ENCODE peak calls at places on chromosomes 11 and 22, in eight cellular contexts. O is hypothalamus; P is stimulated activated CD8-positive, alpha-beta memory T cell treated with anti-CD3 and anti-CD28 coated beads, Interleukin-4, amount 100 ng/mL, for 1 hour; V is MV-4-11; T is amygdala; U is amniotic stem cell; M is non-pigmented ciliary epithelial cell; Z is GM04503. J is an unnamed sample.

GRCh38 chr11:40029406-40029805 is 1430.0 kb downstream of the LRRC4C start:
- DNase-seq in O (no peak), M (no peak), P (no peak), Z (no peak), U (no peak), T (no peak), V (no peak), J (peak)

GRCh38 chr11:27735281-27735680 is 35.0 kb upstream of the BDNF start:
- DNase-seq in U (no peak), Z (no peak), M (no peak), P (no peak), V (no peak), O (no peak), T (no peak), J (no peak)

GRCh38 chr11:16773981-16774710 is 35.7 kb downstream of the C11orf58 start:
- DNase-seq in U (no peak), M (no peak), O (no peak), P (no peak), V (no peak), T (no peak), Z (no peak), J (no peak)

GRCh38 chr22:20957118-20957690 is 9.9 kb upstream of the AIFM3 start:
- DNase-seq in P (no peak), M (no peak), O (no peak), Z (no peak), V (no peak), U (no peak), T (no peak), J (peak)

GRCh38 chr11:11078344-11078743 is 220.5 kb upstream of the ZBED5 start:
- DNase-seq in Z (no peak), M (no peak), P (no peak), T (no peak), O (no peak), U (no peak), V (no peak), J (peak)

GRCh38 chr22:35777335-35777975 is 59.8 kb downstream of the APOL5 start:
- DNase-seq in T (no peak), P (no peak), U (no peak), M (peak), O (no peak), V (no peak), Z (no peak), J (peak)

GRCh38 chr11:60528934-60529333 is 13.7 kb downstream of the MS4A13 start:
- DNase-seq in T (no peak), P (no peak), V (peak), Z (no peak), U (no peak), M (no peak), O (no peak), J (no peak)

GRCh38 chr11:14741195-14741594 is 97.6 kb downstream of the PDE3B start:
- DNase-seq in Z (no peak), T (no peak), P (no peak), M (no peak), V (no peak), O (no peak), U (no peak), J (no peak)

GRCh38 chr11:1401656-1402221 is 12.0 kb downstream of the BRSK2 start:
- DNase-seq in V (peak), M (no peak), U (peak), Z (peak), P (no peak), O (no peak), T (peak), J (peak)

GRCh38 chr22:24099661-24100060 is 81.6 kb upstream of the SUSD2 start:
- DNase-seq in U (no peak), O (no peak), P (no peak), M (no peak), Z (no peak), T (no peak), V (no peak), J (no peak)

GRCh38 chr11:95675585-95675984 is 114.0 kb downstream of the FAM76B start:
- DNase-seq in O (no peak), T (no peak), U (no peak), M (no peak), Z (no peak), V (no peak), P (no peak), J (no peak)

GRCh38 chr11:121334973-121335711 is 42.6 kb downstream of the SC5D start:
- DNase-seq in U (no peak), O (no peak), P (no peak), Z (no peak), T (no peak), M (no peak), V (peak), J (no peak)

GRCh38 chr22:30720263-30720837 is 25.7 kb downstream of the OSBP2 start:
- DNase-seq in M (no peak), P (no peak), T (no peak), O (no peak), Z (no peak), U (no peak), V (peak), J (no peak)

GRCh38 chr22:30305519-30305905 is 16.2 kb upstream of the CASTOR1 start:
- DNase-seq in O (peak), U (no peak), M (no peak), P (no peak), Z (no peak), T (no peak), V (peak), J (no peak)

GRCh38 chr22:45271667-45272188 is 13.0 kb upstream of the UPK3A start:
- DNase-seq in O (peak), M (no peak), V (peak), T (peak), Z (no peak), P (no peak), U (no peak), J (no peak)

GRCh38 chr11:117316197-117316961 is at the start of gene BACE1:
- DNase-seq in U (peak), P (no peak), O (peak), T (peak), V (peak), Z (peak), M (no peak), J (peak)

GRCh38 chr22:22099194-22099486 is 116.6 kb upstream of the TOP3B start:
- DNase-seq in P (no peak), V (peak), U (no peak), M (no peak), Z (no peak), O (no peak), T (no peak), J (no peak)

GRCh38 chr11:120334894-120335462 is 1.2 kb upstream of the ARHGEF12 start:
- DNase-seq in U (peak), V (peak), O (no peak), P (no peak), Z (peak), T (peak), M (peak), J (peak)

GRCh38 chr22:35401863-35402262 is 1.9 kb downstream of the MCM5 start:
- DNase-seq in O (no peak), M (no peak), T (no peak), V (no peak), P (no peak), U (no peak), Z (no peak), J (no peak)

GRCh38 chr11:45850446-45850845 is 3.2 kb downstream of the CRY2 start:
- DNase-seq in M (no peak), V (no peak), Z (no peak), P (no peak), U (no peak), O (no peak), T (no peak), J (peak)

GRCh38 chr22:45376703-45377102 is 36.7 kb downstream of the SMC1B start:
- DNase-seq in O (no peak), M (no peak), Z (no peak), P (no peak), T (no peak), U (no peak), V (peak), J (no peak)

GRCh38 chr11:69286358-69287327 is 7.3 kb upstream of the MYEOV start:
- DNase-seq in P (no peak), O (no peak), Z (no peak), T (no peak), V (no peak), M (no peak), U (no peak), J (no peak)

GRCh38 chr11:90332415-90332814 is 109.6 kb upstream of the CHORDC1 start:
- DNase-seq in Z (no peak), P (no peak), O (no peak), U (no peak), T (no peak), V (no peak), M (no peak), J (no peak)

GRCh38 chr22:29148826-29149225 is 56.9 kb upstream of the EMID1 start:
- DNase-seq in Z (no peak), O (no peak), T (no peak), M (no peak), P (no peak), V (no peak), U (no peak), J (no peak)

GRCh38 chr11:74981888-74982287 is 6.8 kb upstream of the NEU3 start:
- DNase-seq in P (no peak), U (no peak), Z (no peak), V (no peak), T (no peak), O (no peak), M (no peak), J (no peak)